ENCODE peak calls at places on chromosomes 16 and 17, in five cellular contexts. Z is fibroblast of lung, C is nephron progenitor cell, D is foreskin keratinocyte, G is GM06990. A is an unnamed sample.

GRCh38 chr16:15494231-15494630 is 59.8 kb downstream of the BMERB1 start:
- DNase-seq in Z (peak), C (no peak), D (no peak), G (no peak), A (no peak)

GRCh38 chr16:81641403-81642106 is 137.5 kb upstream of the PLCG2 start:
- DNase-seq in Z (no peak), C (peak), D (no peak), G (no peak), A (no peak)

GRCh38 chr17:81021531-81022370 is 13.2 kb upstream of the BAIAP2 start:
- DNase-seq in Z (no peak), C (no peak), D (no peak), G (no peak), A (no peak)

GRCh38 chr16:57627184-57627871 is 1.1 kb upstream of the ADGRG1 start:
- DNase-seq in Z (peak), C (peak), D (peak), G (no peak), A (no peak)

GRCh38 chr16:78763821-78764440 is 664.5 kb downstream of the WWOX start:
- DNase-seq in Z (no peak), C (no peak), D (no peak), G (no peak), A (no peak)

GRCh38 chr17:40320771-40321501 is 12.0 kb downstream of the RARA start:
- DNase-seq in Z (no peak), C (no peak), D (no peak), G (no peak), A (no peak)

GRCh38 chr17:43020789-43021738 is 1.1 kb downstream of the VAT1 start:
- DNase-seq in Z (peak), C (peak), D (peak), G (no peak), A (no peak)

GRCh38 chr16:75320435-75320834 is 69.0 kb upstream of the BCAR1 start:
- DNase-seq in Z (no peak), C (peak), D (no peak), G (no peak), A (no peak)

GRCh38 chr16:22355487-22355908 is 18.9 kb downstream of the CDR2 start:
- DNase-seq in Z (no peak), C (no peak), D (no peak), G (no peak), A (no peak)

GRCh38 chr17:14794961-14795360 is 470.2 kb downstream of the PMP22 start:
- DNase-seq in Z (no peak), C (no peak), D (no peak), G (no peak), A (no peak)

GRCh38 chr16:75377971-75378386 is 55.3 kb downstream of the CFDP1 start:
- DNase-seq in Z (peak), C (peak), D (peak), G (no peak), A (peak)

GRCh38 chr17:48297825-48298224 is 132.2 kb downstream of the SKAP1 start:
- DNase-seq in Z (no peak), C (no peak), D (no peak), G (no peak), A (no peak)

GRCh38 chr16:3012828-3013420 is at the start of gene CLDN9:
- DNase-seq in Z (no peak), C (no peak), D (no peak), G (no peak), A (no peak)

GRCh38 chr17:77256710-77257109 is 115.9 kb downstream of the SEC14L1 start:
- DNase-seq in Z (no peak), C (no peak), D (no peak), G (no peak), A (no peak)

GRCh38 chr17:74592087-74592990 is at the start of gene CD300LD:
- DNase-seq in Z (no peak), C (no peak), D (no peak), G (no peak), A (no peak)

GRCh38 chr17:69418535-69418934 is 4.0 kb downstream of the MAP2K6 start:
- DNase-seq in Z (peak), C (no peak), D (no peak), G (no peak), A (no peak)

GRCh38 chr16:79839851-79840321 is 239.3 kb upstream of the MAF start:
- DNase-seq in Z (no peak), C (no peak), D (no peak), G (no peak), A (no peak)

GRCh38 chr16:14369734-14370598 is 260.1 kb downstream of the PARN start:
- DNase-seq in Z (no peak), C (no peak), D (peak), G (no peak), A (no peak)

GRCh38 chr17:63848834-63849689 is 6.6 kb upstream of the SMARCD2 start:
- DNase-seq in Z (peak), C (peak), D (peak), G (peak), A (peak)

GRCh38 chr17:82242977-82243647 is 14.3 kb downstream of the SLC16A3 start:
- DNase-seq in Z (peak), C (no peak), D (no peak), G (peak), A (no peak)

GRCh38 chr16:11796227-11797165 is 562 bp downstream of the ZC3H7A start:
- DNase-seq in Z (peak), C (peak), D (no peak), G (peak), A (no peak)

GRCh38 chr17:40664582-40665333 is at the start of gene KRT222:
- DNase-seq in Z (no peak), C (peak), D (peak), G (no peak), A (no peak)

GRCh38 chr16:56336071-56336688 is 89.2 kb downstream of the AMFR start:
- DNase-seq in Z (no peak), C (no peak), D (peak), G (no peak), A (peak)

GRCh38 chr17:7767425-7768021 is 50.0 kb downstream of the DNAH2 start:
- DNase-seq in Z (peak), C (no peak), D (no peak), G (no peak), A (no peak)

GRCh38 chr17:41516828-41517283 is 1.8 kb downstream of the KRT15 start:
- DNase-seq in Z (no peak), C (no peak), D (no peak), G (no peak), A (no peak)

GRCh38 chr16:25838724-25839186 is 147.0 kb downstream of the HS3ST4 start:
- DNase-seq in Z (peak), C (peak), D (peak), G (peak), A (no peak)

A was measured in epithelial cell of prostate.